ENCODE peak calls at places on chromosomes 1 and 21, in five cellular contexts. F, E, L, Z and D are unnamed samples.

GRCh38 chr1:202858306-202858705 is 30.6 kb downstream of the RABIF start:
- DNase-seq in Z (no peak), F (no peak), L (peak; percentile 56), E (no peak), D (no peak)

GRCh38 chr1:219039755-219040154 is 133.9 kb upstream of the LYPLAL1 start:
- DNase-seq in E (no peak), F (no peak), L (no peak), Z (no peak), D (no peak)

GRCh38 chr21:27085387-27085786 is 118.5 kb upstream of the ADAMTS5 start:
- DNase-seq in Z (no peak), E (no peak), F (no peak), L (no peak), D (no peak)

GRCh38 chr21:38968887-38969543 is 163.3 kb downstream of the ETS2 start:
- DNase-seq in F (no peak), E (no peak), Z (no peak), L (no peak), D (no peak)

GRCh38 chr1:57850572-57850971 is 426.7 kb upstream of the DAB1 start:
- DNase-seq in Z (no peak), F (no peak), E (no peak), L (no peak), D (no peak)

GRCh38 chr1:229882621-229883020 is 184.4 kb upstream of the GALNT2 start:
- DNase-seq in L (no peak), Z (no peak), F (no peak), E (no peak), D (no peak)

GRCh38 chr1:37931148-37931492 is 15.7 kb downstream of the INPP5B start:
- DNase-seq in Z (no peak), L (no peak), E (no peak), F (no peak), D (no peak)

GRCh38 chr1:14880456-14881316 is 272.9 kb upstream of the TMEM51 start:
- DNase-seq in E (no peak), Z (no peak), F (no peak), L (peak; percentile 24), D (no peak)

GRCh38 chr1:225539069-225539468 is 111.2 kb upstream of the LBR start:
- DNase-seq in L (no peak), F (no peak), Z (no peak), E (no peak), D (no peak)

GRCh38 chr1:186735463-186735862 is 55.2 kb upstream of the PTGS2 start:
- DNase-seq in E (no peak), F (no peak), L (no peak), Z (no peak), D (no peak)

GRCh38 chr1:212162635-212163034 is 122.6 kb upstream of the PPP2R5A start:
- DNase-seq in Z (no peak), F (no peak), L (peak; percentile 22), E (no peak), D (no peak)

GRCh38 chr1:116538527-116538926 is 32.3 kb downstream of the CD58 start:
- DNase-seq in F (no peak), E (no peak), L (no peak), Z (no peak), D (peak; percentile 41)

GRCh38 chr1:63651110-63651776 is 58.0 kb downstream of the PGM1 start:
- DNase-seq in L (no peak), F (no peak), E (no peak), Z (no peak), D (no peak)

GRCh38 chr1:197696372-197696771 is 78.9 kb downstream of the DENND1B start:
- DNase-seq in L (no peak), Z (no peak), F (no peak), E (no peak), D (no peak)

GRCh38 chr1:35288761-35289160 is 20.3 kb downstream of the ZMYM4 start:
- DNase-seq in L (no peak), Z (no peak), F (no peak), E (peak; percentile 53), D (no peak)

GRCh38 chr1:204293605-204294365 is 65.9 kb downstream of the PLEKHA6 start:
- DNase-seq in L (no peak), F (no peak), Z (no peak), E (no peak), D (no peak)

GRCh38 chr1:8598783-8599182 is 218.7 kb downstream of the RERE start:
- DNase-seq in E (no peak), Z (peak; percentile 9), L (peak; percentile 19), F (no peak), D (peak; percentile 62)

GRCh38 chr1:97063532-97063931 is 341.9 kb downstream of the PTBP2 start:
- DNase-seq in F (no peak), Z (no peak), E (no peak), L (no peak), D (no peak)

GRCh38 chr1:15543589-15544568 is 17.2 kb downstream of the DNAJC16 start:
- DNase-seq in F (no peak), L (no peak), E (no peak), Z (no peak), D (no peak)

GRCh38 chr21:36104306-36105300 is 30.3 kb upstream of the CBR3 start:
- DNase-seq in F (peak; percentile 51), Z (peak; percentile 76), L (peak; percentile 49), E (peak; percentile 77), D (peak; percentile 77)
- TF ChIP-seq CTCF in F (peak; percentile 66), Z (peak; percentile 77), L (peak; percentile 43), E (peak; percentile 78), D (peak; percentile 64)

GRCh38 chr1:5343256-5344020 is 648.8 kb downstream of the NPHP4 start:
- DNase-seq in Z (no peak), L (no peak), F (no peak), E (no peak), D (no peak)

GRCh38 chr1:5342172-5342571 is 650.1 kb downstream of the NPHP4 start:
- DNase-seq in L (no peak), E (no peak), F (no peak), Z (no peak), D (no peak)

GRCh38 chr1:5340560-5341130 is 651.6 kb downstream of the NPHP4 start:
- DNase-seq in F (no peak), Z (no peak), E (no peak), L (no peak), D (no peak)

GRCh38 chr1:5342830-5343229 is 649.4 kb downstream of the NPHP4 start:
- DNase-seq in E (no peak), L (no peak), Z (no peak), F (no peak), D (no peak)

GRCh38 chr1:5341471-5341870 is 650.8 kb downstream of the NPHP4 start:
- DNase-seq in Z (no peak), E (no peak), F (no peak), L (no peak), D (no peak)
- H3K4me3 ChIP-seq in Z (no peak overlapping the region), E (no peak overlapping the region), F (no peak overlapping the region), L (no peak overlapping the region), D (no peak overlapping the region)

GRCh38 chr1:5623399-5623798 is 368.8 kb downstream of the NPHP4 start:
- DNase-seq in Z (no peak), F (no peak), L (no peak), E (no peak), D (no peak)
- H3K27me3 ChIP-seq in Z (no peaks in the 10 kb centered on the region), F (no peaks in the 10 kb centered on the region), L (peaks cover 4% of the 10 kb centered on the region), E (no peaks in the 10 kb centered on the region), D (no peaks in the 10 kb centered on the region)

GRCh38 chr1:153180556-153180955 is 22.7 kb upstream of the LELP1 start:
- DNase-seq in Z (no peak), L (no peak), E (no peak), F (no peak), D (no peak)
- TF ChIP-seq CTCF in Z (no peak), L (no peak), E (no peak), F (no peak), D (no peak)

GRCh38 chr1:40861227-40862003 is 748 bp downstream of the CITED4 start:
- DNase-seq in Z (no peak), L (peak; percentile 63), F (no peak), E (no peak), D (no peak)
- H3K4me3 ChIP-seq in Z (no peak overlapping the region), L (no peak overlapping the region), F (peak overlapping the region; percentile 44), E (peak overlapping the region; percentile 45), D (no peak overlapping the region)

DNA sequence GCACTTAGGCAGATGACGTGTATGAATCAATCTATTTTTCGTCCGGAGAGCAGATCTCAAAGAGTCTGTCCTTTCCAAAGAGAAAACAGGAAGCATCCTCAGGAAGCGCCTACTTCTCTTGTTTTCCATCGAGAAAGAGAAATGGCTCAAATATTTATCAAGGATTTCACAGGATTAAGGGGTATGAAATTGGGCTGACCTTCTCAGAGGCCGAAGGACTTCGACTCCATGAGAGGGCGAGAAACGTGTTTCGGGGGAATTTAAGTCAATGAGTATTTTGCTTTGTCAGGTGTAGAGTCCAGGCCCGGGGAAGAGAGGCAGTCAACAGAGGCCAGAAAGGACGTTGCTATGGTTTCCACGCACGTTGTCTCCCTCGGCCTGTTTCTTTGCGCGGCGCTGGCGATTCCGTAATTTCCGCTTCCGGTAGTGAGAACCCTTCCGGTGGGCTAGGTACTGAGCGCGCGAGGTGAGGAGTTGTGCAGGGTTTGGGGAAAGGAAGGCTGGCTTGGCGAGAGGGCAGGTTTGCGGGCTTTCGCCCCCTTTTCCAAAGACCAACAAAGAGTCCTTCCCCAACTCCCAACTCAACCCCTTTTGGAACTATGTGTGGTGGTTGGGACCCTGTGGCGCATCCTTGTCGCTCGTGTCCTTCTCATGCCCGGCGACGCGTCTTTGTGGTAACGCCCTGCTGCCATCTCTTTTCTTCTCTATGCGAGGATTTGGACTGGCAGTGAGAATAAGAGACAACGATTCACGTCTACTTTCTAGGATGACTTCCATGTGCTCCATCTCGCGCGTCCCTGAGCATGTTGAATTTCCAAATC is at the start of gene MRPS21:
- DNase-seq in F (peak; percentile 70), Z (peak; percentile 92), L (peak; percentile 94), E (peak; percentile 74), D (peak; percentile 96)
- H3K27me3 ChIP-seq in F (no peaks in the 10 kb centered on the region), Z (no peaks in the 10 kb centered on the region), L (no peaks in the 10 kb centered on the region), E (no peaks in the 10 kb centered on the region), D (no peaks in the 10 kb centered on the region)